ENCODE peak calls at places on chromosomes 6 and 20, in eight cellular contexts. T is WERI-Rb-1; R is EL; F is pancreas; A is stimulated activated CD8-positive, alpha-beta memory T cell treated with anti-CD3 and anti-CD28 coated beads, Interleukin-15, amount 100 ng/mL, for 24 hours; E is T47D; K is stimulated activated CD4-positive, alpha-beta T cell treated with anti-CD3 and anti-CD28 coated beads, TNF-alpha, amount 100 ng/mL, for 4 hours; I is DMS153. M is an unnamed sample.

GRCh38 chr6:17477356-17477755 is 84.0 kb downstream of the CAP2 start:
- DNase-seq in T (no peak), R (no peak), F (no peak), A (no peak), E (no peak), K (no peak), I (no peak), M (no peak)

GRCh38 chr6:127073222-127073621 is 45.2 kb upstream of the RSPO3 start:
- DNase-seq in T (no peak), R (no peak), F (no peak), A (no peak), E (no peak), K (no peak), I (no peak), M (no peak)

GRCh38 chr20:31923388-31924271 is 28.2 kb downstream of the PDRG1 start:
- DNase-seq in T (no peak), R (no peak), F (no peak), A (no peak), E (no peak), K (no peak), I (no peak), M (peak)

GRCh38 chr20:61673152-61673551 is 392.5 kb downstream of the TAF4 start:
- DNase-seq in T (no peak), R (no peak), F (no peak), A (no peak), E (no peak), K (no peak), I (peak), M (no peak)

GRCh38 chr20:20664795-20665194 is 47.6 kb downstream of the RALGAPA2 start:
- DNase-seq in T (peak), R (no peak), F (peak), A (no peak), E (peak), K (no peak), I (peak), M (peak)

GRCh38 chr6:5036309-5036708 is 32.5 kb upstream of the RPP40 start:
- DNase-seq in T (peak), R (peak), F (no peak), A (no peak), E (peak), K (no peak), I (peak), M (peak)

GRCh38 chr6:56374841-56375369 is 127.5 kb upstream of the COL21A1 start:
- DNase-seq in T (no peak), R (peak), F (no peak), A (no peak), E (no peak), K (no peak), I (no peak), M (peak)

GRCh38 chr6:113903666-113904330 is 46.7 kb downstream of the MARCKS start:
- DNase-seq in T (no peak), R (peak), F (peak), A (no peak), E (no peak), K (no peak), I (peak), M (no peak)

GRCh38 chr6:29865648-29866047 is 38.0 kb downstream of the HLA-G start:
- DNase-seq in T (no peak), R (no peak), F (no peak), A (no peak), E (no peak), K (no peak), I (no peak), M (no peak)